ENCODE peak calls at places on chromosomes 4 and X, in six cellular contexts. A is mammary epithelial cell, Z is psoas muscle, L is heart left ventricle, M is lower lobe of right lung, T is fibroblast of pulmonary artery. K is an unnamed sample.

GRCh38 chrX:152072236-152072635 is 66.1 kb downstream of the MAGEA10 start:
- DNase-seq in A (peak), Z (no peak), M (no peak), T (peak), L (no peak), K (peak)

GRCh38 chr4:48909697-48910096 is 3.1 kb upstream of the OCIAD2 start:
- DNase-seq in T (peak), A (peak), Z (no peak), M (no peak), L (no peak), K (peak)

GRCh38 chr4:154622598-154622997 is 10.1 kb upstream of the FGG start:
- DNase-seq in Z (no peak), M (no peak), L (no peak), A (peak), T (peak), K (no peak)

GRCh38 chrX:129790808-129791207 is 11.1 kb downstream of the SASH3 start:
- DNase-seq in T (no peak), M (no peak), A (no peak), L (no peak), Z (no peak), K (no peak)

GRCh38 chr4:73075832-73076231 is 6.3 kb upstream of the COX18 start:
- DNase-seq in T (no peak), L (no peak), Z (no peak), M (no peak), A (no peak), K (no peak)

GRCh38 chr4:36189511-36190226 is 54.6 kb downstream of the ARAP2 start:
- DNase-seq in Z (no peak), L (no peak), A (no peak), T (no peak), M (no peak), K (no peak)

GRCh38 chrX:100743009-100743615 is 11.2 kb upstream of the SYTL4 start:
- DNase-seq in A (no peak), M (no peak), T (peak), Z (no peak), L (no peak), K (no peak)

GRCh38 chrX:104018126-104018525 is 4.6 kb upstream of the H2BW1 start:
- DNase-seq in Z (no peak), L (no peak), A (no peak), M (no peak), T (peak), K (no peak)

GRCh38 chrX:64805683-64806082 is 170.6 kb downstream of the ZC4H2 start:
- DNase-seq in T (no peak), Z (no peak), M (no peak), L (no peak), A (peak), K (no peak)

GRCh38 chr4:180057891-180058643 is 2185.1 kb upstream of the TENM3 start:
- DNase-seq in T (peak), A (peak), M (peak), L (peak), Z (peak), K (no peak)

GRCh38 chrX:47209508-47210238 is 8.8 kb upstream of the CDK16 start:
- DNase-seq in M (no peak), Z (no peak), T (no peak), A (no peak), L (peak), K (no peak)

GRCh38 chr4:106587558-106587957 is 219.0 kb upstream of the GIMD1 start:
- DNase-seq in T (peak), Z (no peak), A (peak), L (no peak), M (no peak), K (no peak)

GRCh38 chr4:51963871-51964513 is 56.2 kb downstream of the LRRC66 start:
- DNase-seq in M (no peak), T (no peak), Z (no peak), L (no peak), A (no peak), K (peak)

GRCh38 chrX:39670281-39670680 is 427.5 kb downstream of the BCOR start:
- DNase-seq in A (no peak), T (no peak), L (no peak), M (no peak), Z (no peak), K (no peak)

GRCh38 chr4:39718366-39719323 is 20.7 kb downstream of the UBE2K start:
- DNase-seq in A (no peak), T (no peak), Z (no peak), L (no peak), M (no peak), K (no peak)

GRCh38 chr4:139301821-139302611 is at the start of gene NDUFC1:
- DNase-seq in A (peak), M (peak), T (peak), Z (peak), L (peak), K (no peak)

GRCh38 chrX:53681661-53682060 is 4.9 kb downstream of the HUWE1 start:
- DNase-seq in A (peak), M (no peak), Z (no peak), L (no peak), T (peak), K (no peak)

GRCh38 chr4:112735474-112735951 is 98.6 kb downstream of the LARP7 start:
- DNase-seq in T (no peak), M (no peak), L (no peak), A (no peak), Z (no peak), K (no peak)

GRCh38 chr4:151389316-151389715 is 19.7 kb upstream of the FHIP1A start:
- DNase-seq in A (no peak), T (no peak), L (no peak), Z (no peak), M (no peak), K (no peak)

GRCh38 chr4:98516042-98516440 is 142.4 kb downstream of the TSPAN5 start:
- DNase-seq in M (no peak), L (no peak), A (peak), T (peak), Z (no peak), K (peak)

DNA sequence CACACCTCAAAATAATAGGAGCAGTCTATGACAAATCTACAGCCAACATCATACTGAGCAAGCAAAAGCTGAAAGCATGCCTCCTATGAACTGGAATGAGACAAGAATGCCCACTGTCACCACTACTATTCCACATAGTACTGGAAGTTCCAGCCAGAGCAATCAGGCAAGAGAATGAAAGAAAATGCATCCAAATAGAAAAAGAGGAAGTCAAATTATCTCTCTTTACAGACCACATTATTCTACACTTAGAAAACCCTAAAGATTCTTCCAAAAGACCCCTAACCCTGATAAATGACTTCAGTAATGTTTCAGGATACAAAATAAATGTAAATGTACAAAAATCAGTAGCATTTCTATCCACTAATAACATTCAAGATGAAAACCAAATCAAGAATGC is 249.0 kb downstream of the STK32B start:
- DNase-seq in M (no peak), T (no peak), Z (no peak), A (no peak), L (no peak), K (no peak)
- H3K4me3 ChIP-seq in M (no peak), T (no peak), Z (no peak), A (no peak), L (no peak), K (no peak)

GRCh38 chr4:8237256-8237989 is 32.1 kb upstream of the HTRA3 start:
- DNase-seq in A (no peak), M (peak), T (no peak), L (no peak), Z (no peak), K (no peak)

GRCh38 chr4:8239226-8239625 is 30.3 kb upstream of the HTRA3 start:
- DNase-seq in M (no peak), Z (no peak), A (no peak), T (no peak), L (no peak), K (no peak)

GRCh38 chr4:8238061-8238511 is 31.5 kb upstream of the HTRA3 start:
- DNase-seq in L (no peak), M (peak), Z (no peak), A (peak), T (no peak), K (no peak)

GRCh38 chr4:8239661-8240060 is 29.9 kb upstream of the HTRA3 start:
- DNase-seq in M (no peak), A (no peak), L (no peak), Z (no peak), T (no peak), K (no peak)

DNA sequence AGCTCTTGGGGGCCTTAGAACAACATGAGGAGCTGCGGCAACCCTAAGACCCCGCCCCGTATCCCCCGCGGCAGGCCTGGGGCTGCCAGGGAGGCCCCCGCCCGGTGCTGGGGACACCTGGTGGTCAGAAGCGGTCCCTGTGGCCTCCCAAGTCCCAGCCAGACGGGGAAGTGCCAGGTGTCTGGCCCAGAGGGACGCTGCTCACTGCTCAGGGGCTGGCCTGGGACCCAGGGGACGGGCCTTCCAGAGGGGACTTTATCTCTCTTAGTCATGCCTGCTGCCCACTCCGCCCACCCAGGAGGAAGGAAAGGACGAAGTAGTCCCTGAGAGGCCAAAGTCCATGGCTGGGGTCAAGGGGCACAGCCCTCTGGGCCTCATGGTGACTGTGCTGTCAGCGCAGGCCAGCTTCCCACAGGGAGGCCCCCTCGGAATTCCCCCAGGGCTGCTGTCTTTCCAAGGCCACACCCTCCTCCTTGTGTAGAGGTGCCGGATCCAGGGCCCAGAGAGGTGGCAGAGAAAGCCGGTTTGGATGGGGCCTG is 31.0 kb upstream of the HTRA3 start:
- DNase-seq in M (peak), T (no peak), L (no peak), A (no peak), Z (no peak), K (no peak)
- TF ChIP-seq CTCF in M (peak), T (peak), L (peak), A (peak), Z (peak), K (peak)

DNA sequence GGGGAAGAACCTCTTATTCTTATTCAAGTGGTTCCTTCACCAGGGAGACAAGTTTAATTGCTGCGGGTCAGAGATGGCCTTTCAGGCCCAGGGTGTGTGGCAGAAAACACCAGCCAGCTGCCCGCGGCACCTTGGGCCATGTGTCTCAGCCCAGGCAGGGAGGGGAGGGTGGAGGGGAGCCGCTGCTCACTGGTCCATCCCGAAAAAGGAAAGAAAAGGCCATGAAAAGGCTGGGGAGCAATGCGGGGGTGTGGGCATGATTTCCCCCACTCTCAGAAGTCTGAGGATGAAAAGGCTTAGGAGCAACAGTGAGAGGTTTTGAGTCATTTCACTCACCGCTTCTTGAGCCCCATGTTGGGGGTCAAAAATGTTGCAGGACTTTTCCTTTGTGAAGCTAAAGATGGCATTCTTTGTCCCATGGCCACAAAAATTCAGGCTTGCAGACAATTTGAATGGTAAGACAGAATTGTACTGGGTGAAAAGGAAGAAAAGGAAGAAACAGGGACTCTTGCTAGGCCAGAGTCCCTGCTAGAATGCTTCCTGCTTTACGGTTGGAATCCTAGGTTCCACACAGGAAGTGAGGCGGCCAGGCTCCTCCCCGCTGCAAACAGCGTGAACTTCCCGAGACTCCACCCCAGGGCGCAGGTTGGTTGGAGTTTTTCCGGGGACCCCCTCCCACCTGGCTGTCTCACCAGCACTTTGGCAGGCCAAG is 17.4 kb upstream of the FAM47E start:
- DNase-seq in T (no peak), Z (no peak), A (no peak), M (peak), L (no peak), K (no peak)
- H3K4me3 ChIP-seq in T (no peak), Z (no peak), A (no peak), M (peak), L (no peak), K (peak)

GRCh38 chrX:102516314-102516936 is at the start of gene TMSB15A:
- DNase-seq in T (peak), L (peak), M (peak), A (peak), Z (peak), K (no peak)

GRCh38 chrX:102514536-102514935 is 2.0 kb downstream of the TMSB15A start:
- DNase-seq in L (no peak), Z (no peak), A (no peak), T (no peak), M (no peak), K (no peak)

GRCh38 chrX:102517331-102517730 is 792 bp upstream of the TMSB15A start:
- DNase-seq in T (peak), L (no peak), A (peak), M (no peak), Z (no peak), K (no peak)
- TF ChIP-seq CTCF in T (peak), L (no peak), A (no peak), M (peak), Z (no peak), K (peak)

K was measured in epithelial cell of proximal tubule.